ENCODE peak calls at places on chromosomes 12 and 14, in seven cellular contexts. G is ascending aorta; K is psoas muscle; I is Panc1; Q is AG04450; M is A673; Y is CD4-positive, CD25-positive, alpha-beta regulatory T cell. D is an unnamed sample.

GRCh38 chr14:64945431-64945830 is 2.9 kb upstream of the GPX2 start:
- DNase-seq in G (peak; percentile 28), K (no peak), I (no peak), Q (no peak), M (no peak), Y (no peak), D (no peak)

GRCh38 chr14:91138511-91139359 is 24.9 kb downstream of the DGLUCY start:
- DNase-seq in G (no peak), K (no peak), I (no peak), Q (no peak), M (peak; percentile 78), Y (peak; percentile 17), D (no peak)

GRCh38 chr12:49922349-49923034 is 18.8 kb upstream of the FAIM2 start:
- DNase-seq in G (peak; percentile 61), K (peak; percentile 36), I (no peak), Q (no peak), M (no peak), Y (no peak), D (peak; percentile 49)

GRCh38 chr14:97916669-97917068 is 1119.5 kb downstream of the VRK1 start:
- DNase-seq in G (no peak), K (no peak), I (no peak), Q (no peak), M (no peak), Y (no peak), D (no peak)

GRCh38 chr12:15629761-15630160 is 159.4 kb downstream of the EPS8 start:
- DNase-seq in G (no peak), K (no peak), I (no peak), Q (no peak), M (no peak), Y (no peak), D (no peak)

GRCh38 chr12:62817556-62818271 is 117.2 kb downstream of the PPM1H start:
- DNase-seq in G (no peak), K (no peak), I (no peak), Q (no peak), M (peak; percentile 79), Y (no peak), D (no peak)

GRCh38 chr12:25694072-25694471 is 141.0 kb upstream of the LMNTD1 start:
- DNase-seq in G (no peak), K (no peak), I (no peak), Q (no peak), M (no peak), Y (no peak), D (peak; percentile 86)

GRCh38 chr12:15700595-15700994 is 88.6 kb downstream of the EPS8 start:
- DNase-seq in G (no peak), K (no peak), I (peak; percentile 58), Q (peak; percentile 67), M (peak; percentile 72), Y (no peak), D (no peak)

GRCh38 chr12:48937170-48937569 is 11.9 kb upstream of the FKBP11 start:
- DNase-seq in G (no peak), K (no peak), I (no peak), Q (no peak), M (peak; percentile 29), Y (no peak), D (no peak)

GRCh38 chr12:65532162-65532561 is 253.7 kb downstream of the MSRB3 start:
- DNase-seq in G (no peak), K (no peak), I (no peak), Q (no peak), M (no peak), Y (no peak), D (no peak)

GRCh38 chr14:45034730-45035129 is 49.2 kb upstream of the PRPF39 start:
- DNase-seq in G (no peak), K (no peak), I (no peak), Q (no peak), M (no peak), Y (no peak), D (no peak)

GRCh38 chr14:92486881-92487280 is 26.7 kb upstream of the RIN3 start:
- DNase-seq in G (no peak), K (no peak), I (no peak), Q (no peak), M (no peak), Y (no peak), D (no peak)

GRCh38 chr12:42346603-42347002 is 20.6 kb downstream of the PPHLN1 start:
- DNase-seq in G (no peak), K (no peak), I (no peak), Q (no peak), M (no peak), Y (no peak), D (no peak)

GRCh38 chr12:38543151-38543550 is 226.6 kb downstream of the ALG10B start:
- DNase-seq in G (no peak), K (no peak), I (no peak), Q (no peak), M (no peak), Y (no peak), D (no peak)

GRCh38 chr14:100200311-100200710 is 38.6 kb upstream of the YY1 start:
- DNase-seq in G (no peak), K (no peak), I (no peak), Q (no peak), M (peak; percentile 54), Y (no peak), D (no peak)

GRCh38 chr12:2456813-2457186 is 338.0 kb upstream of the FKBP4 start:
- DNase-seq in G (no peak), K (no peak), I (no peak), Q (no peak), M (peak; percentile 10), Y (no peak), D (no peak)

GRCh38 chr12:121883315-121883660 is 5.3 kb upstream of the PSMD9 start:
- DNase-seq in G (no peak), K (no peak), I (no peak), Q (no peak), M (no peak), Y (no peak), D (no peak)

GRCh38 chr14:89368490-89369477 is 48.2 kb downstream of the FOXN3 start:
- DNase-seq in G (no peak), K (no peak), I (no peak), Q (no peak), M (no peak), Y (no peak), D (peak; percentile 13)

GRCh38 chr14:102898298-102898697 is 24.2 kb upstream of the AMN start:
- DNase-seq in G (no peak), K (no peak), I (no peak), Q (no peak), M (no peak), Y (no peak), D (no peak)

GRCh38 chr12:116365606-116366455 is 88.3 kb upstream of the MED13L start:
- DNase-seq in G (no peak), K (no peak), I (no peak), Q (no peak), M (no peak), Y (no peak), D (no peak)

GRCh38 chr12:1047898-1048660 is 57.1 kb downstream of the ERC1 start:
- DNase-seq in G (no peak), K (no peak), I (no peak), Q (no peak), M (peak; percentile 84), Y (no peak), D (no peak)

GRCh38 chr12:43401096-43401495 is 150.9 kb downstream of the ADAMTS20 start:
- DNase-seq in G (no peak), K (no peak), I (no peak), Q (no peak), M (no peak), Y (no peak), D (no peak)

GRCh38 chr12:120247621-120248030 is 17.9 kb downstream of the PXN start:
- DNase-seq in G (no peak), K (no peak), I (no peak), Q (no peak), M (no peak), Y (no peak), D (peak; percentile 71)
- H3K27ac ChIP-seq in G (no peak overlapping the region), K (peak overlapping the region; percentile 75), I (peak overlapping the region; percentile 100), Q (peak overlapping the region; percentile 78), M (peak overlapping the region; percentile 49), Y (no peak overlapping the region), D (peak overlapping the region; percentile 90)

GRCh38 chr14:32560213-32560857 is 231.2 kb downstream of the AKAP6 start:
- DNase-seq in G (peak; percentile 72), K (peak; percentile 18), I (peak; percentile 30), Q (peak; percentile 71), M (peak; percentile 79), Y (no peak), D (peak; percentile 49)

GRCh38 chr14:32561520-32561919 is 232.4 kb downstream of the AKAP6 start:
- DNase-seq in G (no peak), K (no peak), I (no peak), Q (no peak), M (no peak), Y (no peak), D (no peak)

GRCh38 chr14:32564591-32564990 is 235.5 kb downstream of the AKAP6 start:
- DNase-seq in G (no peak), K (no peak), I (no peak), Q (no peak), M (peak; percentile 63), Y (no peak), D (no peak)

GRCh38 chr14:32559048-32559447 is 229.9 kb downstream of the AKAP6 start:
- DNase-seq in G (no peak), K (no peak), I (no peak), Q (no peak), M (no peak), Y (no peak), D (no peak)

GRCh38 chr14:32559595-32559994 is 230.5 kb downstream of the AKAP6 start:
- DNase-seq in G (no peak), K (no peak), I (no peak), Q (no peak), M (peak; percentile 10), Y (no peak), D (peak; percentile 11)
- H3K27ac ChIP-seq in G (no peak overlapping the region), K (peak overlapping the region; percentile 24), I (no peak overlapping the region), Q (no peak overlapping the region), M (no peak overlapping the region), Y (no peak overlapping the region), D (no peak overlapping the region)

GRCh38 chr12:29759950-29760349 is 23.8 kb downstream of the TMTC1 start:
- DNase-seq in G (no peak), K (no peak), I (no peak), Q (no peak), M (no peak), Y (no peak), D (no peak)
- H3K27ac ChIP-seq in G (no peak overlapping the region), K (no peak overlapping the region), I (no peak overlapping the region), Q (no peak overlapping the region), M (no peak overlapping the region), Y (no peak overlapping the region), D (no peak overlapping the region)

GRCh38 chr14:60645191-60645590 is 4.1 kb downstream of the SIX1 start:
- DNase-seq in G (no peak), K (no peak), I (no peak), Q (no peak), M (no peak), Y (no peak), D (no peak)

GRCh38 chr14:60648169-60648933 is 926 bp downstream of the SIX1 start:
- DNase-seq in G (no peak), K (peak; percentile 62), I (no peak), Q (no peak), M (peak; percentile 42), Y (no peak), D (no peak)

GRCh38 chr14:60647837-60648168 is 1.5 kb downstream of the SIX1 start:
- DNase-seq in G (no peak), K (no peak), I (no peak), Q (no peak), M (no peak), Y (no peak), D (no peak)

GRCh38 chr14:60647081-60647836 is 2.0 kb downstream of the SIX1 start:
- DNase-seq in G (no peak), K (peak; percentile 74), I (no peak), Q (no peak), M (peak; percentile 82), Y (no peak), D (no peak)

GRCh38 chr14:60646202-60646886 is 2.9 kb downstream of the SIX1 start:
- DNase-seq in G (no peak), K (no peak), I (no peak), Q (no peak), M (peak; percentile 72), Y (no peak), D (no peak)
- H3K27ac ChIP-seq in G (no peak overlapping the region), K (peak overlapping the region; percentile 93), I (peak overlapping the region; percentile 90), Q (no peak overlapping the region), M (peak overlapping the region; percentile 78), Y (no peak overlapping the region), D (no peak overlapping the region)